ENCODE peak calls at places on chromosomes 6 and 20, in five cellular contexts. E, V, Y, J and T are unnamed samples.

GRCh38 chr6:46269447-46270229 is 98.9 kb upstream of the ENPP5 start:
- DNase-seq in E (no peak), V (no peak), Y (no peak), J (peak; percentile 54), T (no peak)

GRCh38 chr6:30378290-30378937 is 33.5 kb downstream of the RPP21 start:
- DNase-seq in E (peak; percentile 43), V (peak; percentile 16), Y (peak; percentile 12), J (no peak), T (peak; percentile 20)

GRCh38 chr6:10583509-10583908 is 62.4 kb downstream of the GCNT2 start:
- DNase-seq in E (no peak), V (no peak), Y (no peak), J (no peak), T (no peak)

GRCh38 chr6:105680131-105680530 is 277.2 kb upstream of the PREP start:
- DNase-seq in E (no peak), V (no peak), Y (no peak), J (no peak), T (no peak)

GRCh38 chr6:42929928-42930360 is 664 bp downstream of the CNPY3 start:
- DNase-seq in E (peak; percentile 75), V (peak; percentile 70), Y (peak; percentile 83), J (peak; percentile 64), T (peak; percentile 12)

GRCh38 chr6:17472653-17473183 is 79.3 kb downstream of the CAP2 start:
- DNase-seq in E (no peak), V (no peak), Y (peak; percentile 27), J (no peak), T (no peak)

GRCh38 chr20:19699132-19699971 is 58.7 kb upstream of the RIN2 start:
- DNase-seq in E (peak; percentile 98), V (peak; percentile 75), Y (peak; percentile 66), J (no peak), T (peak; percentile 18)

GRCh38 chr6:84278311-84278710 is 50.9 kb upstream of the CEP162 start:
- DNase-seq in E (no peak), V (no peak), Y (no peak), J (no peak), T (no peak)

GRCh38 chr20:51860015-51860882 is 57.9 kb upstream of the SALL4 start:
- DNase-seq in E (peak; percentile 75), V (peak; percentile 76), Y (peak; percentile 72), J (no peak), T (peak; percentile 46)

GRCh38 chr6:40344566-40345185 is 242.5 kb downstream of the LRFN2 start:
- DNase-seq in E (no peak), V (no peak), Y (no peak), J (no peak), T (no peak)

GRCh38 chr6:116078945-116079344 is 18.3 kb upstream of the FRK start:
- DNase-seq in E (no peak), V (no peak), Y (no peak), J (no peak), T (no peak)

GRCh38 chr20:7420345-7420744 is 519.9 kb downstream of the HAO1 start:
- DNase-seq in E (no peak), V (no peak), Y (no peak), J (no peak), T (no peak)

GRCh38 chr20:53448875-53449274 is 144.8 kb downstream of the ZNF217 start:
- DNase-seq in E (no peak), V (no peak), Y (no peak), J (no peak), T (no peak)

GRCh38 chr20:59526242-59527225 is 77.8 kb upstream of the PHACTR3 start:
- DNase-seq in E (peak; percentile 8), V (no peak), Y (peak; percentile 3), J (no peak), T (no peak)

GRCh38 chr6:37696220-37696840 is 1.4 kb downstream of the MDGA1 start:
- DNase-seq in E (peak; percentile 41), V (peak; percentile 51), Y (peak; percentile 68), J (no peak), T (no peak)

GRCh38 chr6:162203287-162203686 is 524.3 kb downstream of the PRKN start:
- DNase-seq in E (no peak), V (no peak), Y (no peak), J (no peak), T (no peak)

GRCh38 chr6:111711476-111711875 is 105.8 kb upstream of the TRAF3IP2 start:
- DNase-seq in E (no peak), V (no peak), Y (no peak), J (peak; percentile 84), T (no peak)

GRCh38 chr20:62707981-62708521 is 585 bp upstream of the NTSR1 start:
- DNase-seq in E (peak; percentile 17), V (no peak), Y (no peak), J (no peak), T (no peak)

GRCh38 chr6:166010136-166010535 is 157.5 kb downstream of the TBXT start:
- DNase-seq in E (no peak), V (no peak), Y (no peak), J (no peak), T (no peak)